ENCODE peak calls at places on chromosome 19, in five cellular contexts. Q is A549, E is cardiac fibroblast, M is WTC11, D is astrocyte of the spinal cord. V is an unnamed sample.

GRCh38 chr19:14442904-14443631 is 10.0 kb downstream of the PKN1 start:
- DNase-seq in Q (no peak), E (no peak), M (no peak), D (no peak), V (no peak)

GRCh38 chr19:18708452-18709231 is 25.2 kb downstream of the CRTC1 start:
- DNase-seq in Q (no peak), E (no peak), M (no peak), D (no peak), V (no peak)

GRCh38 chr19:49512970-49513745 is 697 bp downstream of the FCGRT start:
- DNase-seq in Q (no peak), E (no peak), M (peak; percentile 65), D (no peak), V (peak; percentile 51)

GRCh38 chr19:22603518-22604440 is 30.3 kb upstream of the ZNF492 start:
- DNase-seq in Q (no peak), E (no peak), M (no peak), D (no peak), V (no peak)

GRCh38 chr19:30883071-30883470 is 466.2 kb downstream of the TSHZ3 start:
- DNase-seq in Q (no peak), E (no peak), M (no peak), D (no peak), V (no peak)

GRCh38 chr19:34519602-34520001 is 38.0 kb downstream of the WTIP start:
- DNase-seq in Q (no peak), E (no peak), M (no peak), D (no peak), V (no peak)

GRCh38 chr19:6472713-6473112 is 8.6 kb downstream of the CRB3 start:
- DNase-seq in Q (no peak), E (no peak), M (no peak), D (no peak), V (no peak)

GRCh38 chr19:35000338-35000646 is 169 bp downstream of the GRAMD1A start:
- DNase-seq in Q (no peak), E (no peak), M (no peak), D (no peak), V (no peak)

DNA sequence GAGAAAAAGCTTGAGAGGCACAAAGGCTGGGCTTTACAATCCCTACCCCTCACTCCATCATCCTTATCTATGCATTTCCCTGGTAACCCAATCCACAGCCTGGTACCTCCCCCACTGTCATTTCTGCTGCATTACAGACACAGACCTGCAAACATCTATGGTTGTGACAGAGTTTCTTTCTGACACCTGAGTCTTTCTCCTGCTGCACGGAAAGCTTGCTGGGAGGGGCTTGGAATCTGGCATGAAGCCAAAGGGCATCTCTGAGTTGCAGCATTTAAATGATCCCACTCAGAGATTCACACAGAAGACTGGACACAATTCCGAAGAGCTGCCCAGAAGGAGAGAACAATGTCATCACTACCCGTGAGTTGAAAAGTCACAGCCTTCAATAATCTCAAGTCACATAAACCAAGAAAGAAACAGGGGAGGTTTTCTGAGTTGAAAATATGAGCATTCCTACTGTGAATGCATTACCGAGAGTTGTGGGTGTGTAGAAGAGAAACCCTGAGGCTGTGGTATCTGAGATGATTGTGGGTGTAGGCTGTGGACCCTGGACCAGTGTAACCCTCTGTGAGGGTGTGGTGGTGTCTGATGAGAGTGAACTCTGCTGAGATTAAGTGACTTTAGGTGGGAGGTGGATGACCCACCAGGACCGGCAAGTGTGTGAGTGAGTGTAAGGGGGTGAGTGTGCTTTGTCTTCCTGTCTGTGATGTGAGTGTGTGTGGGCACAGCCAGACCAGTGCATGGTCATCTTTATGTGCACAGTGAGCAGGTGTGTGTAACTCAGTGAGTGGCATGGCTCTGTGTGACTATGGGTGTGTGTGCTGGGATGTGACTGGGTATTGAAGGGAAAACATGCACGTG is at the start of gene LGALS14:
- DNase-seq in Q (no peak), E (no peak), M (no peak), D (no peak), V (no peak)
- TF ChIP-seq CTCF in Q (no peak), E (no peak), M (no peak), D (no peak), V (no peak)

GRCh38 chr19:5271145-5271544 is 69.5 kb downstream of the PTPRS start:
- DNase-seq in Q (peak; percentile 24), E (peak; percentile 9), M (no peak), D (no peak), V (no peak)
- TF ChIP-seq CTCF in Q (no peak), E (peak; percentile 25), M (peak; percentile 3), D (no peak), V (peak; percentile 57)

DNA sequence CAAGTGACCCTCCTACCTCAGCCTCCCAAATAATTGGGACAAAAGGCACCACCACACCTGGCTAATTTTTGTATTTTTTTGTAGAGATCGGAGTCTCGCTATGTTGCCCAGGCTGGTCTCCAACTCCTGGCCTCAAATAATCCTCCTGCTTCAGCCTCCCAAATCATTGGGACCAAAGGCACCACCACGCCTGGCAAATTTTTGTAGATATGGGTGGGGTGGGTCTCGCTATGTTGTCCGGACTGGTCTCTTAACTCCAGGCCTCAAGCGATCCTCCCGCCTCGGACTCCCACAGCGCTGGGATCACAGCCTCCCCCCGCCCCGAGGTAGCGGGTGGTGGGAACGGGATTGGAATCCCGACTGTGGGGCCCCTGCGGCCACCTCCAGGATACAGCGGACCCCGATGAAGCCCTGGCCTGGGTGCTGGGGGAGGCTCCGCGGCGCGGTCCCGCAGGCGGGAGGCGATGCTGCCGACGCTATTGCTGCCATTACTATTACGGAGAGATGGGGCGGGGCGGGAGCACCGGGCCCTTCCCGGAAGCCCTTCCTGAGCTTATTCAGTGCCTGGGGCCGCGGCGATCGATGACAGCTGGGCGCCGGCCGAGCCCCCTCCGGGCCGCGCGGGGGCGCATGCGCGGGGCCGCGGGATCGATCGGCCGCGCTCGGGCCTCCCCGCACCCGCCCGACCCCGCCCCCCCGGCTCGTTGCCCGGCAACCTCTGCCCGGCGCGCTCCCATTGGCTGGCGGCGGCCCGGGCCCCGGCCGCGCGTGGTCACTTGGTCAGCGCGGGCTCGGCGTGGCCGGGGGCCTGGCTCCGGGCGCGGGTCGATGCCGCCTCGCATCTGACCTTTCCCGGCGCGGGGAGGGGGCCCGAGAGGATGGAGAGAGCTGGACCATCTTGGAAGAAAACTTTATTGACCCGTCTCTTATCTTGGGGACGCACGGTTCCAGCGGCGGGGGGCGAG is 27.9 kb upstream of the ONECUT3 start:
- DNase-seq in Q (peak; percentile 85), E (peak; percentile 44), M (peak; percentile 78), D (peak; percentile 35), V (peak; percentile 76)
- TF ChIP-seq CTCF in Q (peak; percentile 17), E (no peak), M (no peak), D (no peak), V (no peak)

DNA sequence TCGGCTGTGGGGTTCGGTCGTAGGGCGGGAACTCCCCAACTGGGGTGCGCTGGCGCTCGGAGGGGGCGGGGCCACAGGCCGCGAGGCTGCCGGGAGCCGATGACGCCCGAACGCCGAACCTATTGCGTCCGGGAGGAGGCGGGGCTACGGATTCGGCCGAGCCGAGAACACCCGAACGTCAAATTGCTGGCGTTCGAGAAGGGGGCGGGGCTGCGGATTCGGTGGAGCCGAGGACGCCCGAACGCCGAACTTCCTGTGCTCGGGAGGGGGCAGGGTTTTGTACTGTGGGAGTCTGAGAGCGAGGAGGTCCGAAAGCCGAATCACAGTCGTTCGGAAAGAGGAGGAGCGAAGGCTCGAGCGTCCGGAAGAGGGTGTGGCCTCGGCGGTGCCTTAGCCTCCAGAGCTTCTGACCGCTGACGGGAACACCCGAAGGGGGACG is 586 bp upstream of the TSEN34 start:
- DNase-seq in Q (peak; percentile 84), E (peak; percentile 100), M (peak; percentile 99), D (peak; percentile 100), V (peak; percentile 99)
- TF ChIP-seq CTCF in Q (no peak), E (no peak), M (no peak), D (no peak), V (no peak)

GRCh38 chr19:40733149-40733548 is 16.2 kb downstream of the ITPKC start:
- DNase-seq in Q (no peak), E (no peak), M (no peak), D (no peak), V (no peak)
- TF ChIP-seq CTCF in Q (no peak), E (no peak), M (no peak), D (no peak), V (no peak)

V was measured in endothelial cell.